ENCODE peak calls at places on chromosome 18, in six cellular contexts. A is colonic mucosa; C is AG04450; M is H9; D is CD8-positive, alpha-beta T cell; S is HepG2. Z is an unnamed sample.

GRCh38 chr18:74522635-74523548 is 11.4 kb upstream of the CNDP1 start:
- DNase-seq in A (no peak), C (no peak), M (peak; percentile 25), D (no peak), S (no peak), Z (no peak)

GRCh38 chr18:31648966-31649429 is 35.4 kb downstream of the B4GALT6 start:
- DNase-seq in A (no peak), C (no peak), M (no peak), D (no peak), S (peak; percentile 13), Z (peak; percentile 45)

GRCh38 chr18:32922951-32923430 is 150.2 kb upstream of the KLHL14 start:
- DNase-seq in A (no peak), C (no peak), M (no peak), D (no peak), S (no peak), Z (no peak)

GRCh38 chr18:67513285-67513684 is 3.2 kb downstream of the DSEL start:
- DNase-seq in A (no peak), C (no peak), M (no peak), D (no peak), S (peak; percentile 3), Z (peak; percentile 12)

GRCh38 chr18:79936641-79937040 is 14.8 kb downstream of the SLC66A2 start:
- DNase-seq in A (peak; percentile 71), C (no peak), M (no peak), D (no peak), S (peak; percentile 76), Z (no peak)

GRCh38 chr18:29226201-29226600 is 1049.3 kb upstream of the CDH2 start:
- DNase-seq in A (no peak), C (no peak), M (no peak), D (no peak), S (no peak), Z (no peak)

GRCh38 chr18:3596324-3597158 is 146.6 kb downstream of the TGIF1 start:
- DNase-seq in A (peak; percentile 70), C (no peak), M (peak; percentile 61), D (peak; percentile 38), S (peak; percentile 88), Z (peak; percentile 30)

GRCh38 chr18:39326772-39327171 is 1761.2 kb upstream of the CELF4 start:
- DNase-seq in A (no peak), C (no peak), M (no peak), D (no peak), S (no peak), Z (no peak)

GRCh38 chr18:3451166-3451988 is 1.4 kb downstream of the TGIF1 start:
- DNase-seq in A (peak; percentile 97), C (peak; percentile 80), M (peak; percentile 70), D (peak; percentile 89), S (peak; percentile 80), Z (peak; percentile 91)

GRCh38 chr18:27843783-27844415 is 333.0 kb downstream of the CDH2 start:
- DNase-seq in A (no peak), C (no peak), M (no peak), D (no peak), S (no peak), Z (peak; percentile 84)

GRCh38 chr18:73715228-73715670 is 432.4 kb downstream of the FBXO15 start:
- DNase-seq in A (no peak), C (no peak), M (no peak), D (no peak), S (no peak), Z (no peak)

GRCh38 chr18:80154293-80154692 is 45.2 kb downstream of the ADNP2 start:
- DNase-seq in A (no peak), C (no peak), M (peak; percentile 50), D (peak; percentile 40), S (peak; percentile 30), Z (no peak)

GRCh38 chr18:2857491-2858063 is 10.8 kb downstream of the EMILIN2 start:
- DNase-seq in A (peak; percentile 60), C (no peak), M (no peak), D (no peak), S (no peak), Z (peak; percentile 36)

GRCh38 chr18:46427216-46427995 is 229.6 kb downstream of the LOXHD1 start:
- DNase-seq in A (no peak), C (no peak), M (no peak), D (no peak), S (no peak), Z (no peak)

GRCh38 chr18:23547306-23547705 is 39.0 kb downstream of the NPC1 start:
- DNase-seq in A (no peak), C (no peak), M (no peak), D (no peak), S (no peak), Z (no peak)

GRCh38 chr18:78722391-78722790 is 257.2 kb upstream of the SALL3 start:
- DNase-seq in A (no peak), C (no peak), M (no peak), D (no peak), S (no peak), Z (no peak)

GRCh38 chr18:74124642-74125041 is 23.0 kb downstream of the FBXO15 start:
- DNase-seq in A (no peak), C (no peak), M (no peak), D (no peak), S (no peak), Z (no peak)

GRCh38 chr18:3451989-3452749 is 2.2 kb downstream of the TGIF1 start:
- DNase-seq in A (peak; percentile 84), C (no peak), M (no peak), D (peak; percentile 40), S (no peak), Z (peak; percentile 48)

GRCh38 chr18:395481-396250 is 104.8 kb downstream of the COLEC12 start:
- DNase-seq in A (no peak), C (peak; percentile 53), M (no peak), D (no peak), S (no peak), Z (peak; percentile 77)

GRCh38 chr18:79916546-79917350 is 34.7 kb downstream of the SLC66A2 start:
- DNase-seq in A (no peak), C (no peak), M (peak; percentile 23), D (no peak), S (no peak), Z (no peak)

GRCh38 chr18:75687626-75688025 is 260.1 kb upstream of the SMIM21 start:
- DNase-seq in A (no peak), C (no peak), M (no peak), D (no peak), S (no peak), Z (no peak)

GRCh38 chr18:59220784-59221765 is 1.1 kb downstream of the GRP start:
- DNase-seq in A (no peak), C (no peak), M (peak; percentile 42), D (no peak), S (no peak), Z (no peak)

GRCh38 chr18:6431659-6432318 is 17.1 kb upstream of the L3MBTL4 start:
- DNase-seq in A (no peak), C (no peak), M (no peak), D (no peak), S (no peak), Z (no peak)

GRCh38 chr18:78160961-78161656 is 818.5 kb upstream of the SALL3 start:
- DNase-seq in A (no peak), C (no peak), M (no peak), D (no peak), S (no peak), Z (no peak)

GRCh38 chr18:1003499-1003898 is 98.8 kb downstream of the ADCYAP1 start:
- DNase-seq in A (no peak), C (no peak), M (no peak), D (no peak), S (no peak), Z (no peak)

DNA sequence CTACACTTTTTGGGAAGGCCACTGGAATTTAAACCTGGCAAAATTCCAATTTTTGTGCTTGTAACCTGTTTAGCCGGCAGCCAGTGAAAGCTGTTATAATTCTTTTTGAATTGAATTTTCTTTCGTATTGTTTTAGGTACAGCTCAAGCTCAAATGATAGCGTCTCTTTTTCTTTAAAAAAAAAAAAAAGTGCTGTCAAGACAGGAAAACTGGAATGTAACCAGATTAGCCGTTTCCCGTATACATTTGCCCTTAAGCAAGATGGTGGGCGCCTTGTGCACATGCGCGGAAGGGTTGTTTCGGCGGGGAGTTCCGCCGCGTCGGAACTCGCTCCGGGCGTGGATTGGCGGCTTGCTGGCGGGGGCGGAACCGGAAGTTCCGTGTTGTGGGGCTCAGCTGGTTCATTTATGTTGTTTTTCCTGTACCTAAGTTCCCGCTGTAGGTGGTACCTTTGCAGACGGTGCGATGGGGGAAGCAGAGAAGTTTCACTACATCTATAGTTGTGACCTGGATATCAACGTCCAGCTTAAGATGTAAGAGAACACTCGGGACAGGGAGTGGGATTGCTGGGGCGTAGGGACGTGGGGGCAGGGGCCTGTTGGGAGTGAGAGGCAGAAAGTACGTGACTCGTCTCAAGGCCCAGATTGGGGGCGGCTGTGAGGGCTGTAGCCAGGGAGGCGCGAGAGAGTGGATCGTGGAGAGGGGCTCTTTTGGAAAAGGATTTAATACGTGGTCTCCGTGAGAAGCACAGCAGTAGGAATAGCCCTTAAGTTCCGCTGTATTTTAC is at the start of gene PIK3C3:
- DNase-seq in A (peak; percentile 98), C (peak; percentile 96), M (peak; percentile 96), D (peak; percentile 98), S (peak; percentile 94), Z (peak; percentile 97)
- TF ChIP-seq CTCF in A (no peak), C (no peak), M (no peak), D (no peak), S (no peak), Z (no peak)

GRCh38 chr18:22167471-22168151 is 1.8 kb upstream of the GATA6 start:
- DNase-seq in A (peak; percentile 54), C (no peak), M (peak; percentile 65), D (no peak), S (no peak), Z (no peak)
- H3K27me3 ChIP-seq in A (peaks cover 28% of the 10 kb centered on the region), C (peaks cover 59% of the 10 kb centered on the region), M (peaks cover 88% of the 10 kb centered on the region), D (peaks cover 44% of the 10 kb centered on the region), S (no peaks in the 10 kb centered on the region), Z (peaks cover 50% of the 10 kb centered on the region)

DNA sequence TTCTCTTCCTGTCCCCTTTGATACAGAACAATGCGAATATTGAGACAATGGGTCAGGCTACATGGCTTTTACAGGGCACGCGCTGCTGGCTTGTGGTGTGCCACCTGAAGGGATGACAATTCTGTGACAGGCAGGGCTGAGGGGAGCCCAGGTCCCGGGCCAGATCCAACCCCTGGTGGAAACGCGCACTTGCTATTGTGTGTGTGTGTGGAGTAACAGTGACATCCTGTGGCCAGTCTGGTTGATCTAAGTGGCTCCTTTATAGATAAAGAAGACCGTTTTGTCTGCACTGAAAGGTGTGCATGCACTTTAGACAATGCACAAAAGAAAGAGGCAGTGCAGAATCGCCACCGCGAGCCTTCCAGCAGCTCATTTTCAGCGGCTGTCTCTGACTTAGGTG is 273.6 kb downstream of the HRH4 start:
- DNase-seq in A (no peak), C (no peak), M (peak; percentile 46), D (no peak), S (peak; percentile 16), Z (no peak)
- TF ChIP-seq CTCF in A (no peak), C (no peak), M (peak; percentile 56), D (no peak), S (peak; percentile 28), Z (peak; percentile 34)

GRCh38 chr18:57430983-57431382 is 4.2 kb upstream of the ONECUT2 start:
- DNase-seq in A (no peak), C (no peak), M (no peak), D (no peak), S (no peak), Z (no peak)

GRCh38 chr18:57432765-57433400 is 2.3 kb upstream of the ONECUT2 start:
- DNase-seq in A (no peak), C (no peak), M (no peak), D (no peak), S (no peak), Z (no peak)

GRCh38 chr18:57430166-57430958 is 4.8 kb upstream of the ONECUT2 start:
- DNase-seq in A (no peak), C (no peak), M (peak; percentile 72), D (no peak), S (no peak), Z (no peak)

GRCh38 chr18:57432118-57432517 is 3.1 kb upstream of the ONECUT2 start:
- DNase-seq in A (no peak), C (no peak), M (no peak), D (no peak), S (no peak), Z (no peak)

GRCh38 chr18:57431512-57432080 is 3.6 kb upstream of the ONECUT2 start:
- DNase-seq in A (no peak), C (no peak), M (no peak), D (no peak), S (no peak), Z (no peak)
- H3K27me3 ChIP-seq in A (peaks cover 81% of the 10 kb centered on the region), C (peaks cover 86% of the 10 kb centered on the region), M (peaks cover 66% of the 10 kb centered on the region), D (peaks cover 69% of the 10 kb centered on the region), S (no peaks in the 10 kb centered on the region), Z (peaks cover 86% of the 10 kb centered on the region)

Z was measured in brain microvascular endothelial cell.